ENCODE peak calls at places on chromosome 15, in five cellular contexts. A is H1, R is GM12892, P is HepG2, J is K562. Q is an unnamed sample.

GRCh38 chr15:100821327-100821726 is 58.3 kb upstream of the ALDH1A3 start:
- DNase-seq in A (no peak), R (no peak), P (no peak), J (no peak), Q (no peak)

GRCh38 chr15:73001840-73002239 is 50.4 kb upstream of the NEO1 start:
- DNase-seq in A (no peak), R (no peak), P (no peak), J (no peak), Q (no peak)

GRCh38 chr15:67692573-67692972 is 132.7 kb upstream of the SKOR1 start:
- DNase-seq in A (no peak), R (no peak), P (no peak), J (no peak), Q (no peak)

GRCh38 chr15:57485869-57486268 is 105.8 kb upstream of the MYZAP start:
- DNase-seq in A (no peak), R (no peak), P (peak; percentile 81), J (no peak), Q (no peak)

GRCh38 chr15:39426552-39427532 is 154.0 kb upstream of the THBS1 start:
- DNase-seq in A (no peak), R (peak; percentile 34), P (no peak), J (no peak), Q (peak; percentile 30)

GRCh38 chr15:49521802-49522201 is 98.8 kb downstream of the FGF7 start:
- DNase-seq in A (no peak), R (no peak), P (peak; percentile 2), J (no peak), Q (no peak)

GRCh38 chr15:85858586-85859375 is 64.1 kb upstream of the KLHL25 start:
- DNase-seq in A (peak; percentile 90), R (peak; percentile 66), P (peak; percentile 34), J (peak; percentile 79), Q (peak; percentile 64)

GRCh38 chr15:91706366-91707032 is 147.0 kb upstream of the SLCO3A1 start:
- DNase-seq in A (peak; percentile 87), R (no peak), P (peak; percentile 38), J (peak; percentile 41), Q (peak; percentile 9)

GRCh38 chr15:76140069-76140454 is 80.3 kb downstream of the TMEM266 start:
- DNase-seq in A (peak; percentile 66), R (no peak), P (no peak), J (no peak), Q (no peak)

GRCh38 chr15:67076147-67076843 is 10.9 kb downstream of the SMAD3 start:
- DNase-seq in A (no peak), R (no peak), P (no peak), J (peak; percentile 66), Q (no peak)

GRCh38 chr15:52220251-52220650 is 29.1 kb upstream of the GNB5 start:
- DNase-seq in A (no peak), R (no peak), P (no peak), J (no peak), Q (no peak)

GRCh38 chr15:47768730-47769129 is 51.4 kb downstream of the SEMA6D start:
- DNase-seq in A (no peak), R (no peak), P (no peak), J (no peak), Q (no peak)

GRCh38 chr15:59406446-59406845 is 31.5 kb upstream of the FAM81A start:
- DNase-seq in A (no peak), R (no peak), P (no peak), J (no peak), Q (no peak)

GRCh38 chr15:42796955-42797779 is 60.2 kb upstream of the CDAN1 start:
- DNase-seq in A (no peak), R (no peak), P (no peak), J (peak; percentile 10), Q (no peak)
- TF ChIP-seq POLR2AphosphoS5 in A (no peak), R (no peak), P (no peak), J (no peak), Q (no peak)

GRCh38 chr15:82571722-82572222 is 31.5 kb upstream of the RPS17 start:
- DNase-seq in A (peak; percentile 69), R (no peak), P (no peak), J (peak; percentile 37), Q (no peak)
- TF ChIP-seq TAF1 in A (peak; percentile 51), R (no peak), P (no peak), J (no peak), Q (no peak)

GRCh38 chr15:96340611-96341464 is 10.3 kb downstream of the NR2F2 start:
- DNase-seq in A (peak; percentile 82), R (no peak), P (no peak), J (no peak), Q (no peak)
- TF ChIP-seq POLR2AphosphoS5 in A (no peak), R (no peak), P (no peak), J (no peak), Q (no peak)

DNA sequence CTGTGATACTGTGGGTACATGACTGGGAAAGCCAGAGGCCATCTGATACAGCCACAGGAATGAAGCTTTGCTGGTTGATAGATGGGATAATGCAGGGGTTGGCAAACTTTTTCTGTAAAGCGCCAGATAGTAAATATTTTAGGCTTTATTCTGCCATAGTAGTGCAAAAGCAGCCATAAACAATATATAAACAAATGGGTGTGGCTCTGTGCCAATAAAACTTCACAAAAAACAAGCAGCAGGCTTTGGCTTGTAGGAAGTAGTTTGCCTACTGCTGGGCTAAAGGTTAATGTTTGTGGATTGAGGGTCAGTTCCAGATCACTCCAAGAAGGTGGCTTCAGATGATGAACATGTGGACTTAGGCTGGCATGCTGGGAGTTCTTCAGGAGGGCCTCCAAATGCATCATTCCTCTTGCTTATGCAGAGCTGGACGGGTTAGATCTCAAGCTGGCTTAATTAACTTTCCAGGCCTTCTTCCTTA is 305.7 kb downstream of the RPLP1 start:
- DNase-seq in A (no peak), R (no peak), P (no peak), J (no peak), Q (no peak)
- TF ChIP-seq TAF1 in A (no peak), R (no peak), P (no peak), J (no peak), Q (no peak)

GRCh38 chr15:90036806-90037509 is 35.8 kb downstream of the ZNF710 start:
- DNase-seq in A (no peak), R (no peak), P (no peak), J (no peak), Q (no peak)

GRCh38 chr15:90036343-90036742 is 35.2 kb downstream of the ZNF710 start:
- DNase-seq in A (no peak), R (no peak), P (no peak), J (no peak), Q (no peak)

GRCh38 chr15:90035835-90036220 is 34.7 kb downstream of the ZNF710 start:
- DNase-seq in A (no peak), R (no peak), P (no peak), J (no peak), Q (no peak)

GRCh38 chr15:90033448-90033847 is 32.3 kb downstream of the ZNF710 start:
- DNase-seq in A (no peak), R (no peak), P (no peak), J (no peak), Q (no peak)

GRCh38 chr15:90035095-90035834 is 34.1 kb downstream of the ZNF710 start:
- DNase-seq in A (no peak), R (no peak), P (peak; percentile 81), J (no peak), Q (no peak)
- TF ChIP-seq POLR2AphosphoS5 in A (no peak), R (no peak), P (no peak), J (no peak), Q (no peak)

GRCh38 chr15:62359416-62359815 is 194.3 kb upstream of the C2CD4B start:
- DNase-seq in A (no peak), R (no peak), P (no peak), J (no peak), Q (no peak)

GRCh38 chr15:62360286-62360685 is 195.2 kb upstream of the C2CD4B start:
- DNase-seq in A (no peak), R (no peak), P (no peak), J (no peak), Q (no peak)

GRCh38 chr15:62362144-62362543 is 197.1 kb upstream of the C2CD4B start:
- DNase-seq in A (no peak), R (no peak), P (no peak), J (no peak), Q (no peak)

GRCh38 chr15:62363913-62364312 is 198.8 kb upstream of the C2CD4B start:
- DNase-seq in A (no peak), R (no peak), P (no peak), J (no peak), Q (no peak)

GRCh38 chr15:62362608-62363007 is 197.5 kb upstream of the C2CD4B start:
- DNase-seq in A (no peak), R (no peak), P (no peak), J (no peak), Q (no peak)
- TF ChIP-seq TAF1 in A (no peak), R (no peak), P (no peak), J (no peak), Q (no peak)

DNA sequence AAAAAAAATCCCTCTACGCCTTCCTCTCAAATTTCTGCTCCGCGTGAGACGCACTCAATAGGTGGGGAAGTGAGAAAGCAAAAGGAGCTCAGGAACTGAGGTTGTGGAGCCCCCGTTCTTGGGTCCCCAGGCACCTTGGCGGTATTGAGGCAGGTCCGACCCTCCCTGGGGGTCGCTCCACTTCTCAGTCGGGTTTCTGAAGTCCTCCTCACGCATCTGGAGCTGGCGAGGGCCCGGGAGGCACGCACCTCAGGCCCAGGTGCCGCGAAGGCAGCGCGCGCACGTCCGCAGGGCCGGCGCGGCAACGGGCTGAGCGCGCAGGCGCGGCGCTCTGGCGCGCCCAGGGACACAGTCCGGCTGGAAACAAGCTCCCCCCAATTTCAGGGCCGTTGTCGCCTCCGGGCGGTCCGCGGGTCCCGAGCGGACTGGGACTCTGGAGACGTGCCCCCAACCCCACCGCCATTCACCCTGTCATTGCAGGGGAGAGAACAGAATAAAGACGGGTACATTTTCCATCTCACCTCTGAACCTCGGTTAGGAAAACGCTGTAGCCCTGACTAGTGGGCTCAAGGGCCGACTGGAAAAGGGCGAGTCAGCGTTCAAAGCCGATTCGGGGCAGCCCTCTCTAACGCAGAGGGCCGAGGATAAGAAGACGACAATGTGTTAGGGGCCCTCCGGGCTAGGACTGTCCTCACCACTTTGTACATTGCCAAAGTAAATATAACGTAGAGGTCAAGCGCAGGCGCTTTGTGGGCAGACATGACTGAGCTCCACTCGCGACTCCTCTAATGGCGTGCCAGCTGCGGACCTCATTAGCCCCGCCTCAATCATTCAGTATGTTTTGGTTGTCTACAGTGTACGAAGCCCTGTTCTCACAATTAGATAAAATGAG is at the start of gene ZNF770:
- DNase-seq in A (peak; percentile 93), R (peak; percentile 65), P (peak; percentile 64), J (peak; percentile 89), Q (peak; percentile 64)
- TF ChIP-seq POLR2AphosphoS5 in A (peak; percentile 93), R (peak; percentile 94), P (peak; percentile 72), J (peak; percentile 87), Q (peak; percentile 89)